ENCODE peak calls at places on chromosomes 11 and 22, in six cellular contexts. E is left ventricle myocardium inferior; Y is H9; M is foreskin fibroblast; Z is stomach; P is activated naive CD8-positive, alpha-beta T cell treated with anti-CD3 and anti-CD28 coated beads, Interleukin-2, amount 50 U/mL, for 24 hours. G is an unnamed sample.

GRCh38 chr11:10456519-10456918 is 1.5 kb downstream of the AMPD3 start:
- DNase-seq in E (no peak), Y (peak), M (no peak), Z (no peak), P (no peak), G (peak)

GRCh38 chr22:33918676-33919590 is 1.3 kb downstream of the LARGE1 start:
- DNase-seq in E (no peak), Y (no peak), M (no peak), Z (no peak), P (no peak), G (no peak)

GRCh38 chr11:65298655-65299179 is 15.9 kb upstream of the CDC42EP2 start:
- DNase-seq in E (peak), Y (no peak), M (peak), Z (no peak), P (no peak), G (no peak)

GRCh38 chr11:2777871-2778629 is 78.3 kb upstream of the KCNQ1OT1 start:
- DNase-seq in E (peak), Y (peak), M (no peak), Z (peak), P (no peak), G (peak)

GRCh38 chr22:38305481-38306448 is 11.5 kb downstream of the CSNK1E start:
- DNase-seq in E (no peak), Y (peak), M (no peak), Z (no peak), P (no peak), G (peak)

GRCh38 chr11:45982656-45983470 is 60.4 kb downstream of the LARGE2 start:
- DNase-seq in E (peak), Y (peak), M (peak), Z (no peak), P (peak), G (peak)

GRCh38 chr11:71283960-71284359 is 31.6 kb upstream of the SHANK2 start:
- DNase-seq in E (no peak), Y (peak), M (no peak), Z (peak), P (no peak), G (no peak)

GRCh38 chr11:109015283-109015682 is 350.4 kb downstream of the DDX10 start:
- DNase-seq in E (no peak), Y (no peak), M (peak), Z (no peak), P (no peak), G (no peak)

GRCh38 chr11:88292156-88292844 is 45.2 kb downstream of the CTSC start:
- DNase-seq in E (no peak), Y (no peak), M (peak), Z (peak), P (no peak), G (no peak)

GRCh38 chr11:66967670-66968425 is 7.3 kb upstream of the C11orf86 start:
- DNase-seq in E (no peak), Y (no peak), M (peak), Z (no peak), P (no peak), G (no peak)

GRCh38 chr22:41620646-41621098 is at the start of gene DESI1:
- DNase-seq in E (no peak), Y (no peak), M (no peak), Z (no peak), P (no peak), G (peak)

GRCh38 chr11:23284626-23285025 is 424.4 kb upstream of the CCDC179 start:
- DNase-seq in E (no peak), Y (no peak), M (peak), Z (no peak), P (no peak), G (no peak)

GRCh38 chr22:29867260-29867659 is 15.7 kb upstream of the MTMR3 start:
- DNase-seq in E (no peak), Y (no peak), M (no peak), Z (no peak), P (no peak), G (no peak)

GRCh38 chr11:125062931-125063428 is at the start of gene SLC37A2:
- DNase-seq in E (peak), Y (peak), M (peak), Z (peak), P (peak), G (peak)

GRCh38 chr22:36433318-36434231 is 45.8 kb upstream of the MYH9 start:
- DNase-seq in E (no peak), Y (no peak), M (no peak), Z (peak), P (no peak), G (no peak)

GRCh38 chr11:7965386-7965785 is at the start of gene NLRP10:
- DNase-seq in E (no peak), Y (no peak), M (peak), Z (no peak), P (no peak), G (no peak)

GRCh38 chr22:40541300-40541699 is 95.2 kb downstream of the MRTFA start:
- DNase-seq in E (no peak), Y (no peak), M (no peak), Z (no peak), P (no peak), G (no peak)

GRCh38 chr11:120134106-120134930 is 3.6 kb downstream of the TRIM29 start:
- DNase-seq in E (peak), Y (peak), M (no peak), Z (peak), P (no peak), G (no peak)

GRCh38 chr11:110763249-110764011 is 51.2 kb upstream of the ARHGAP20 start:
- DNase-seq in E (no peak), Y (no peak), M (peak), Z (peak), P (no peak), G (no peak)

GRCh38 chr11:21602734-21603133 is 590.2 kb upstream of the ANO5 start:
- DNase-seq in E (no peak), Y (no peak), M (no peak), Z (no peak), P (no peak), G (no peak)

GRCh38 chr11:60725592-60725991 is 1.1 kb downstream of the MS4A18 start:
- DNase-seq in E (no peak), Y (no peak), M (no peak), Z (no peak), P (no peak), G (no peak)

GRCh38 chr11:120523196-120523595 is 11.6 kb downstream of the GRIK4 start:
- DNase-seq in E (no peak), Y (peak), M (no peak), Z (no peak), P (no peak), G (no peak)

GRCh38 chr11:19252394-19253148 is 11.8 kb upstream of the E2F8 start:
- DNase-seq in E (no peak), Y (no peak), M (no peak), Z (no peak), P (no peak), G (no peak)

GRCh38 chr11:35321532-35322320 is 97.6 kb downstream of the SLC1A2 start:
- DNase-seq in E (peak), Y (no peak), M (peak), Z (no peak), P (no peak), G (peak)

GRCh38 chr11:27085605-27086004 is 45.0 kb downstream of the BBOX1 start:
- DNase-seq in E (no peak), Y (no peak), M (no peak), Z (no peak), P (no peak), G (no peak)

GRCh38 chr22:38481871-38482332 is 14.0 kb downstream of the KDELR3 start:
- DNase-seq in E (no peak), Y (no peak), M (no peak), Z (no peak), P (no peak), G (no peak)

GRCh38 chr11:118785362-118785761 is 5.6 kb downstream of the DDX6 start:
- DNase-seq in E (no peak), Y (no peak), M (no peak), Z (no peak), P (no peak), G (no peak)

GRCh38 chr22:41043727-41044126 is 48.7 kb upstream of the EP300 start:
- DNase-seq in E (no peak), Y (no peak), M (no peak), Z (no peak), P (no peak), G (no peak)

GRCh38 chr22:37802310-37803194 is 5.2 kb upstream of the GCAT start:
- DNase-seq in E (peak), Y (peak), M (no peak), Z (peak), P (peak), G (peak)

GRCh38 chr11:110134120-110134519 is 40.9 kb downstream of the ZC3H12C start:
- DNase-seq in E (no peak), Y (no peak), M (no peak), Z (no peak), P (no peak), G (peak)